ENCODE peak calls at places on chromosomes 3 and 15, in ten cellular contexts. One of them, this sample, is unnamed.

GRCh38 chr15:100771745-100772144 is 107.9 kb upstream of the ALDH1A3 start:
- ATAC-seq in stimulated activated memory B cell treated with anti-CD40 and anti-IgM and Interleukin-4, amounts not matched to agents 10 μg/mL and 1 μg/mL and 100 μg/mL, for 72 hours: no peak
- ATAC-seq in activated CD8-positive, alpha-beta memory T cell treated with anti-CD3 and anti-CD28 coated beads, Interleukin-2, amount 10 ng/mL, durations not matched to agents 7 days and 5 days: no peak
- ATAC-seq in HepG2: no peak
- ATAC-seq in memory B cell: no peak
- ATAC-seq in activated T-helper 17 cell treated with anti-CD3 and anti-CD28 coated beads, Interleukin-2, amount 50 U/mL, for 72 hours: no peak
- ATAC-seq in effector memory CD8-positive, alpha-beta T cell: no peak
- ATAC-seq in left lung: no peak
- ATAC-seq in activated naive CD4-positive, alpha-beta T cell treated with anti-CD3 and anti-CD28 coated beads, Interleukin-2, amount 50 U/mL, for 72 hours: no peak
- ATAC-seq in left ventricle myocardium superior: peak
- ATAC-seq in this sample: no peak

GRCh38 chr3:74692-75243 is 121.8 kb upstream of the CHL1 start:
- ATAC-seq in stimulated activated memory B cell treated with anti-CD40 and anti-IgM and Interleukin-4, amounts not matched to agents 10 μg/mL and 1 μg/mL and 100 μg/mL, for 72 hours: no peak
- ATAC-seq in activated CD8-positive, alpha-beta memory T cell treated with anti-CD3 and anti-CD28 coated beads, Interleukin-2, amount 10 ng/mL, durations not matched to agents 7 days and 5 days: no peak
- ATAC-seq in HepG2: no peak
- ATAC-seq in memory B cell: no peak
- ATAC-seq in activated T-helper 17 cell treated with anti-CD3 and anti-CD28 coated beads, Interleukin-2, amount 50 U/mL, for 72 hours: no peak
- ATAC-seq in effector memory CD8-positive, alpha-beta T cell: no peak
- ATAC-seq in left lung: peak
- ATAC-seq in activated naive CD4-positive, alpha-beta T cell treated with anti-CD3 and anti-CD28 coated beads, Interleukin-2, amount 50 U/mL, for 72 hours: no peak
- ATAC-seq in left ventricle myocardium superior: peak
- ATAC-seq in this sample: no peak

GRCh38 chr3:27758083-27758482 is 36.0 kb upstream of the EOMES start:
- ATAC-seq in stimulated activated memory B cell treated with anti-CD40 and anti-IgM and Interleukin-4, amounts not matched to agents 10 μg/mL and 1 μg/mL and 100 μg/mL, for 72 hours: no peak
- ATAC-seq in activated CD8-positive, alpha-beta memory T cell treated with anti-CD3 and anti-CD28 coated beads, Interleukin-2, amount 10 ng/mL, durations not matched to agents 7 days and 5 days: peak
- ATAC-seq in HepG2: no peak
- ATAC-seq in memory B cell: no peak
- ATAC-seq in activated T-helper 17 cell treated with anti-CD3 and anti-CD28 coated beads, Interleukin-2, amount 50 U/mL, for 72 hours: peak
- ATAC-seq in effector memory CD8-positive, alpha-beta T cell: no peak
- ATAC-seq in left lung: peak
- ATAC-seq in activated naive CD4-positive, alpha-beta T cell treated with anti-CD3 and anti-CD28 coated beads, Interleukin-2, amount 50 U/mL, for 72 hours: peak
- ATAC-seq in left ventricle myocardium superior: no peak
- ATAC-seq in this sample: peak

GRCh38 chr3:43231276-43232000 is 54.9 kb upstream of the SNRK start:
- ATAC-seq in stimulated activated memory B cell treated with anti-CD40 and anti-IgM and Interleukin-4, amounts not matched to agents 10 μg/mL and 1 μg/mL and 100 μg/mL, for 72 hours: no peak
- ATAC-seq in activated CD8-positive, alpha-beta memory T cell treated with anti-CD3 and anti-CD28 coated beads, Interleukin-2, amount 10 ng/mL, durations not matched to agents 7 days and 5 days: no peak
- ATAC-seq in HepG2: no peak
- ATAC-seq in memory B cell: no peak
- ATAC-seq in activated T-helper 17 cell treated with anti-CD3 and anti-CD28 coated beads, Interleukin-2, amount 50 U/mL, for 72 hours: no peak
- ATAC-seq in effector memory CD8-positive, alpha-beta T cell: no peak
- ATAC-seq in left lung: no peak
- ATAC-seq in activated naive CD4-positive, alpha-beta T cell treated with anti-CD3 and anti-CD28 coated beads, Interleukin-2, amount 50 U/mL, for 72 hours: no peak
- ATAC-seq in left ventricle myocardium superior: no peak
- ATAC-seq in this sample: no peak

GRCh38 chr3:72317491-72317890 is 530.8 kb downstream of the SHQ1 start:
- ATAC-seq in stimulated activated memory B cell treated with anti-CD40 and anti-IgM and Interleukin-4, amounts not matched to agents 10 μg/mL and 1 μg/mL and 100 μg/mL, for 72 hours: no peak
- ATAC-seq in activated CD8-positive, alpha-beta memory T cell treated with anti-CD3 and anti-CD28 coated beads, Interleukin-2, amount 10 ng/mL, durations not matched to agents 7 days and 5 days: no peak
- ATAC-seq in HepG2: peak
- ATAC-seq in memory B cell: no peak
- ATAC-seq in activated T-helper 17 cell treated with anti-CD3 and anti-CD28 coated beads, Interleukin-2, amount 50 U/mL, for 72 hours: no peak
- ATAC-seq in effector memory CD8-positive, alpha-beta T cell: no peak
- ATAC-seq in left lung: peak
- ATAC-seq in activated naive CD4-positive, alpha-beta T cell treated with anti-CD3 and anti-CD28 coated beads, Interleukin-2, amount 50 U/mL, for 72 hours: no peak
- ATAC-seq in left ventricle myocardium superior: peak
- ATAC-seq in this sample: no peak

GRCh38 chr3:24323272-24323671 is 171.4 kb downstream of the THRB start:
- ATAC-seq in stimulated activated memory B cell treated with anti-CD40 and anti-IgM and Interleukin-4, amounts not matched to agents 10 μg/mL and 1 μg/mL and 100 μg/mL, for 72 hours: no peak
- ATAC-seq in activated CD8-positive, alpha-beta memory T cell treated with anti-CD3 and anti-CD28 coated beads, Interleukin-2, amount 10 ng/mL, durations not matched to agents 7 days and 5 days: no peak
- ATAC-seq in HepG2: no peak
- ATAC-seq in memory B cell: no peak
- ATAC-seq in activated T-helper 17 cell treated with anti-CD3 and anti-CD28 coated beads, Interleukin-2, amount 50 U/mL, for 72 hours: no peak
- ATAC-seq in effector memory CD8-positive, alpha-beta T cell: no peak
- ATAC-seq in left lung: no peak
- ATAC-seq in activated naive CD4-positive, alpha-beta T cell treated with anti-CD3 and anti-CD28 coated beads, Interleukin-2, amount 50 U/mL, for 72 hours: no peak
- ATAC-seq in left ventricle myocardium superior: no peak
- ATAC-seq in this sample: no peak

GRCh38 chr3:177893321-177893720 is 642.9 kb upstream of the KCNMB2 start:
- ATAC-seq in stimulated activated memory B cell treated with anti-CD40 and anti-IgM and Interleukin-4, amounts not matched to agents 10 μg/mL and 1 μg/mL and 100 μg/mL, for 72 hours: no peak
- ATAC-seq in activated CD8-positive, alpha-beta memory T cell treated with anti-CD3 and anti-CD28 coated beads, Interleukin-2, amount 10 ng/mL, durations not matched to agents 7 days and 5 days: no peak
- ATAC-seq in HepG2: peak
- ATAC-seq in memory B cell: no peak
- ATAC-seq in activated T-helper 17 cell treated with anti-CD3 and anti-CD28 coated beads, Interleukin-2, amount 50 U/mL, for 72 hours: no peak
- ATAC-seq in effector memory CD8-positive, alpha-beta T cell: no peak
- ATAC-seq in left lung: no peak
- ATAC-seq in activated naive CD4-positive, alpha-beta T cell treated with anti-CD3 and anti-CD28 coated beads, Interleukin-2, amount 50 U/mL, for 72 hours: no peak
- ATAC-seq in left ventricle myocardium superior: peak
- ATAC-seq in this sample: no peak

GRCh38 chr3:51304230-51304629 is 80.9 kb upstream of the MANF start:
- ATAC-seq in stimulated activated memory B cell treated with anti-CD40 and anti-IgM and Interleukin-4, amounts not matched to agents 10 μg/mL and 1 μg/mL and 100 μg/mL, for 72 hours: no peak
- ATAC-seq in activated CD8-positive, alpha-beta memory T cell treated with anti-CD3 and anti-CD28 coated beads, Interleukin-2, amount 10 ng/mL, durations not matched to agents 7 days and 5 days: no peak
- ATAC-seq in HepG2: no peak
- ATAC-seq in memory B cell: no peak
- ATAC-seq in activated T-helper 17 cell treated with anti-CD3 and anti-CD28 coated beads, Interleukin-2, amount 50 U/mL, for 72 hours: no peak
- ATAC-seq in effector memory CD8-positive, alpha-beta T cell: no peak
- ATAC-seq in left lung: no peak
- ATAC-seq in activated naive CD4-positive, alpha-beta T cell treated with anti-CD3 and anti-CD28 coated beads, Interleukin-2, amount 50 U/mL, for 72 hours: no peak
- ATAC-seq in left ventricle myocardium superior: no peak
- ATAC-seq in this sample: no peak

GRCh38 chr15:81280696-81281095 is 43.2 kb downstream of the STARD5 start:
- ATAC-seq in stimulated activated memory B cell treated with anti-CD40 and anti-IgM and Interleukin-4, amounts not matched to agents 10 μg/mL and 1 μg/mL and 100 μg/mL, for 72 hours: no peak
- ATAC-seq in activated CD8-positive, alpha-beta memory T cell treated with anti-CD3 and anti-CD28 coated beads, Interleukin-2, amount 10 ng/mL, durations not matched to agents 7 days and 5 days: no peak
- ATAC-seq in HepG2: no peak
- ATAC-seq in memory B cell: no peak
- ATAC-seq in activated T-helper 17 cell treated with anti-CD3 and anti-CD28 coated beads, Interleukin-2, amount 50 U/mL, for 72 hours: no peak
- ATAC-seq in effector memory CD8-positive, alpha-beta T cell: no peak
- ATAC-seq in left lung: no peak
- ATAC-seq in activated naive CD4-positive, alpha-beta T cell treated with anti-CD3 and anti-CD28 coated beads, Interleukin-2, amount 50 U/mL, for 72 hours: no peak
- ATAC-seq in left ventricle myocardium superior: no peak
- ATAC-seq in this sample: peak

GRCh38 chr3:71859128-71859519 is 74.2 kb upstream of the PROK2 start:
- ATAC-seq in stimulated activated memory B cell treated with anti-CD40 and anti-IgM and Interleukin-4, amounts not matched to agents 10 μg/mL and 1 μg/mL and 100 μg/mL, for 72 hours: no peak
- ATAC-seq in activated CD8-positive, alpha-beta memory T cell treated with anti-CD3 and anti-CD28 coated beads, Interleukin-2, amount 10 ng/mL, durations not matched to agents 7 days and 5 days: peak
- ATAC-seq in HepG2: peak
- ATAC-seq in memory B cell: no peak
- ATAC-seq in activated T-helper 17 cell treated with anti-CD3 and anti-CD28 coated beads, Interleukin-2, amount 50 U/mL, for 72 hours: peak
- ATAC-seq in effector memory CD8-positive, alpha-beta T cell: peak
- ATAC-seq in left lung: peak
- ATAC-seq in activated naive CD4-positive, alpha-beta T cell treated with anti-CD3 and anti-CD28 coated beads, Interleukin-2, amount 50 U/mL, for 72 hours: peak
- ATAC-seq in left ventricle myocardium superior: peak
- ATAC-seq in this sample: peak

GRCh38 chr15:65991721-65992472 is 122.6 kb downstream of the RAB11A start:
- ATAC-seq in stimulated activated memory B cell treated with anti-CD40 and anti-IgM and Interleukin-4, amounts not matched to agents 10 μg/mL and 1 μg/mL and 100 μg/mL, for 72 hours: no peak
- ATAC-seq in activated CD8-positive, alpha-beta memory T cell treated with anti-CD3 and anti-CD28 coated beads, Interleukin-2, amount 10 ng/mL, durations not matched to agents 7 days and 5 days: no peak
- ATAC-seq in HepG2: no peak
- ATAC-seq in memory B cell: no peak
- ATAC-seq in activated T-helper 17 cell treated with anti-CD3 and anti-CD28 coated beads, Interleukin-2, amount 50 U/mL, for 72 hours: no peak
- ATAC-seq in effector memory CD8-positive, alpha-beta T cell: no peak
- ATAC-seq in left lung: no peak
- ATAC-seq in activated naive CD4-positive, alpha-beta T cell treated with anti-CD3 and anti-CD28 coated beads, Interleukin-2, amount 50 U/mL, for 72 hours: no peak
- ATAC-seq in left ventricle myocardium superior: no peak
- ATAC-seq in this sample: no peak

GRCh38 chr15:68674975-68675374 is 96.2 kb downstream of the CORO2B start:
- ATAC-seq in stimulated activated memory B cell treated with anti-CD40 and anti-IgM and Interleukin-4, amounts not matched to agents 10 μg/mL and 1 μg/mL and 100 μg/mL, for 72 hours: no peak
- ATAC-seq in activated CD8-positive, alpha-beta memory T cell treated with anti-CD3 and anti-CD28 coated beads, Interleukin-2, amount 10 ng/mL, durations not matched to agents 7 days and 5 days: no peak
- ATAC-seq in HepG2: no peak
- ATAC-seq in memory B cell: no peak
- ATAC-seq in activated T-helper 17 cell treated with anti-CD3 and anti-CD28 coated beads, Interleukin-2, amount 50 U/mL, for 72 hours: no peak
- ATAC-seq in effector memory CD8-positive, alpha-beta T cell: no peak
- ATAC-seq in left lung: peak
- ATAC-seq in activated naive CD4-positive, alpha-beta T cell treated with anti-CD3 and anti-CD28 coated beads, Interleukin-2, amount 50 U/mL, for 72 hours: no peak
- ATAC-seq in left ventricle myocardium superior: no peak
- ATAC-seq in this sample: no peak

GRCh38 chr3:112002458-112002971 is 3.8 kb downstream of the TAGLN3 start:
- ATAC-seq in stimulated activated memory B cell treated with anti-CD40 and anti-IgM and Interleukin-4, amounts not matched to agents 10 μg/mL and 1 μg/mL and 100 μg/mL, for 72 hours: no peak
- ATAC-seq in activated CD8-positive, alpha-beta memory T cell treated with anti-CD3 and anti-CD28 coated beads, Interleukin-2, amount 10 ng/mL, durations not matched to agents 7 days and 5 days: peak
- ATAC-seq in HepG2: no peak
- ATAC-seq in memory B cell: no peak
- ATAC-seq in activated T-helper 17 cell treated with anti-CD3 and anti-CD28 coated beads, Interleukin-2, amount 50 U/mL, for 72 hours: peak
- ATAC-seq in effector memory CD8-positive, alpha-beta T cell: peak
- ATAC-seq in left lung: no peak
- ATAC-seq in activated naive CD4-positive, alpha-beta T cell treated with anti-CD3 and anti-CD28 coated beads, Interleukin-2, amount 50 U/mL, for 72 hours: peak
- ATAC-seq in left ventricle myocardium superior: no peak
- ATAC-seq in this sample: peak

GRCh38 chr3:68892297-68892696 is 40.0 kb downstream of the TAFA4 start:
- ATAC-seq in stimulated activated memory B cell treated with anti-CD40 and anti-IgM and Interleukin-4, amounts not matched to agents 10 μg/mL and 1 μg/mL and 100 μg/mL, for 72 hours: no peak
- ATAC-seq in activated CD8-positive, alpha-beta memory T cell treated with anti-CD3 and anti-CD28 coated beads, Interleukin-2, amount 10 ng/mL, durations not matched to agents 7 days and 5 days: no peak
- ATAC-seq in HepG2: no peak
- ATAC-seq in memory B cell: no peak
- ATAC-seq in activated T-helper 17 cell treated with anti-CD3 and anti-CD28 coated beads, Interleukin-2, amount 50 U/mL, for 72 hours: no peak
- ATAC-seq in effector memory CD8-positive, alpha-beta T cell: no peak
- ATAC-seq in left lung: no peak
- ATAC-seq in activated naive CD4-positive, alpha-beta T cell treated with anti-CD3 and anti-CD28 coated beads, Interleukin-2, amount 50 U/mL, for 72 hours: no peak
- ATAC-seq in left ventricle myocardium superior: no peak
- ATAC-seq in this sample: no peak

GRCh38 chr3:8596706-8597514 is 47.7 kb downstream of the SSUH2 start:
- ATAC-seq in stimulated activated memory B cell treated with anti-CD40 and anti-IgM and Interleukin-4, amounts not matched to agents 10 μg/mL and 1 μg/mL and 100 μg/mL, for 72 hours: no peak
- ATAC-seq in activated CD8-positive, alpha-beta memory T cell treated with anti-CD3 and anti-CD28 coated beads, Interleukin-2, amount 10 ng/mL, durations not matched to agents 7 days and 5 days: no peak
- ATAC-seq in HepG2: no peak
- ATAC-seq in memory B cell: no peak
- ATAC-seq in activated T-helper 17 cell treated with anti-CD3 and anti-CD28 coated beads, Interleukin-2, amount 50 U/mL, for 72 hours: no peak
- ATAC-seq in effector memory CD8-positive, alpha-beta T cell: no peak
- ATAC-seq in left lung: no peak
- ATAC-seq in activated naive CD4-positive, alpha-beta T cell treated with anti-CD3 and anti-CD28 coated beads, Interleukin-2, amount 50 U/mL, for 72 hours: no peak
- ATAC-seq in left ventricle myocardium superior: peak
- ATAC-seq in this sample: peak

GRCh38 chr15:45677797-45678196 is 43.0 kb downstream of the SQOR start:
- ATAC-seq in stimulated activated memory B cell treated with anti-CD40 and anti-IgM and Interleukin-4, amounts not matched to agents 10 μg/mL and 1 μg/mL and 100 μg/mL, for 72 hours: no peak
- ATAC-seq in activated CD8-positive, alpha-beta memory T cell treated with anti-CD3 and anti-CD28 coated beads, Interleukin-2, amount 10 ng/mL, durations not matched to agents 7 days and 5 days: no peak
- ATAC-seq in HepG2: no peak
- ATAC-seq in memory B cell: no peak
- ATAC-seq in activated T-helper 17 cell treated with anti-CD3 and anti-CD28 coated beads, Interleukin-2, amount 50 U/mL, for 72 hours: no peak
- ATAC-seq in effector memory CD8-positive, alpha-beta T cell: no peak
- ATAC-seq in left lung: no peak
- ATAC-seq in activated naive CD4-positive, alpha-beta T cell treated with anti-CD3 and anti-CD28 coated beads, Interleukin-2, amount 50 U/mL, for 72 hours: no peak
- ATAC-seq in left ventricle myocardium superior: no peak
- ATAC-seq in this sample: no peak

GRCh38 chr15:69757186-69757585 is 304.6 kb downstream of the RPLP1 start:
- ATAC-seq in stimulated activated memory B cell treated with anti-CD40 and anti-IgM and Interleukin-4, amounts not matched to agents 10 μg/mL and 1 μg/mL and 100 μg/mL, for 72 hours: no peak
- ATAC-seq in activated CD8-positive, alpha-beta memory T cell treated with anti-CD3 and anti-CD28 coated beads, Interleukin-2, amount 10 ng/mL, durations not matched to agents 7 days and 5 days: no peak
- ATAC-seq in HepG2: no peak
- ATAC-seq in memory B cell: no peak
- ATAC-seq in activated T-helper 17 cell treated with anti-CD3 and anti-CD28 coated beads, Interleukin-2, amount 50 U/mL, for 72 hours: peak
- ATAC-seq in effector memory CD8-positive, alpha-beta T cell: no peak
- ATAC-seq in left lung: no peak
- ATAC-seq in activated naive CD4-positive, alpha-beta T cell treated with anti-CD3 and anti-CD28 coated beads, Interleukin-2, amount 50 U/mL, for 72 hours: peak
- ATAC-seq in left ventricle myocardium superior: no peak
- ATAC-seq in this sample: no peak

GRCh38 chr15:38972831-38973230 is 408.2 kb upstream of the RASGRP1 start:
- ATAC-seq in stimulated activated memory B cell treated with anti-CD40 and anti-IgM and Interleukin-4, amounts not matched to agents 10 μg/mL and 1 μg/mL and 100 μg/mL, for 72 hours: no peak
- ATAC-seq in activated CD8-positive, alpha-beta memory T cell treated with anti-CD3 and anti-CD28 coated beads, Interleukin-2, amount 10 ng/mL, durations not matched to agents 7 days and 5 days: no peak
- ATAC-seq in HepG2: no peak
- ATAC-seq in memory B cell: no peak
- ATAC-seq in activated T-helper 17 cell treated with anti-CD3 and anti-CD28 coated beads, Interleukin-2, amount 50 U/mL, for 72 hours: no peak
- ATAC-seq in effector memory CD8-positive, alpha-beta T cell: no peak
- ATAC-seq in left lung: no peak
- ATAC-seq in activated naive CD4-positive, alpha-beta T cell treated with anti-CD3 and anti-CD28 coated beads, Interleukin-2, amount 50 U/mL, for 72 hours: no peak
- ATAC-seq in left ventricle myocardium superior: no peak
- ATAC-seq in this sample: no peak

GRCh38 chr15:40062816-40063562 is 24.0 kb upstream of the SRP14 start:
- ATAC-seq in stimulated activated memory B cell treated with anti-CD40 and anti-IgM and Interleukin-4, amounts not matched to agents 10 μg/mL and 1 μg/mL and 100 μg/mL, for 72 hours: no peak
- ATAC-seq in activated CD8-positive, alpha-beta memory T cell treated with anti-CD3 and anti-CD28 coated beads, Interleukin-2, amount 10 ng/mL, durations not matched to agents 7 days and 5 days: no peak
- ATAC-seq in HepG2: no peak
- ATAC-seq in memory B cell: no peak
- ATAC-seq in activated T-helper 17 cell treated with anti-CD3 and anti-CD28 coated beads, Interleukin-2, amount 50 U/mL, for 72 hours: no peak
- ATAC-seq in effector memory CD8-positive, alpha-beta T cell: no peak
- ATAC-seq in left lung: no peak
- ATAC-seq in activated naive CD4-positive, alpha-beta T cell treated with anti-CD3 and anti-CD28 coated beads, Interleukin-2, amount 50 U/mL, for 72 hours: no peak
- ATAC-seq in left ventricle myocardium superior: peak
- ATAC-seq in this sample: peak

GRCh38 chr3:58899953-58900298 is 149.9 kb downstream of the CFAP20DC start:
- ATAC-seq in stimulated activated memory B cell treated with anti-CD40 and anti-IgM and Interleukin-4, amounts not matched to agents 10 μg/mL and 1 μg/mL and 100 μg/mL, for 72 hours: peak
- ATAC-seq in activated CD8-positive, alpha-beta memory T cell treated with anti-CD3 and anti-CD28 coated beads, Interleukin-2, amount 10 ng/mL, durations not matched to agents 7 days and 5 days: no peak
- ATAC-seq in HepG2: no peak
- ATAC-seq in memory B cell: no peak
- ATAC-seq in activated T-helper 17 cell treated with anti-CD3 and anti-CD28 coated beads, Interleukin-2, amount 50 U/mL, for 72 hours: peak
- ATAC-seq in effector memory CD8-positive, alpha-beta T cell: no peak
- ATAC-seq in left lung: no peak
- ATAC-seq in activated naive CD4-positive, alpha-beta T cell treated with anti-CD3 and anti-CD28 coated beads, Interleukin-2, amount 50 U/mL, for 72 hours: no peak
- ATAC-seq in left ventricle myocardium superior: no peak
- ATAC-seq in this sample: no peak